ENCODE peak calls at places on chromosomes 5 and 9, in six cellular contexts. F, Q, E, U, L and R are unnamed samples.

GRCh38 chr9:132144708-132145365 is 17.0 kb upstream of the NTNG2 start:
- DNase-seq in F (peak; percentile 37), Q (no peak), E (peak; percentile 38), U (no peak), L (no peak), R (no peak)

GRCh38 chr9:86614871-86615849 is 260.9 kb upstream of the TUT7 start:
- DNase-seq in F (peak; percentile 79), Q (no peak), E (peak; percentile 12), U (peak; percentile 62), L (no peak), R (peak; percentile 65)

GRCh38 chr9:34689512-34689911 is 1.6 kb downstream of the CCL19 start:
- DNase-seq in F (no peak), Q (no peak), E (no peak), U (no peak), L (no peak), R (no peak)

GRCh38 chr9:110763568-110763967 is 95.0 kb downstream of the MUSK start:
- DNase-seq in F (no peak), Q (no peak), E (no peak), U (no peak), L (no peak), R (no peak)

GRCh38 chr9:87868175-87868574 is 14.5 kb upstream of the SPATA31E1 start:
- DNase-seq in F (no peak), Q (no peak), E (no peak), U (no peak), L (no peak), R (no peak)

GRCh38 chr5:113224605-113225065 is 210.2 kb downstream of the TSSK1B start:
- DNase-seq in F (no peak), Q (no peak), E (no peak), U (no peak), L (no peak), R (no peak)

GRCh38 chr5:128036961-128037360 is 46.6 kb upstream of the SLC12A2 start:
- DNase-seq in F (peak; percentile 59), Q (no peak), E (peak; percentile 91), U (no peak), L (no peak), R (no peak)

GRCh38 chr5:126497506-126497905 is 74.3 kb downstream of the GRAMD2B start:
- DNase-seq in F (no peak), Q (no peak), E (no peak), U (no peak), L (no peak), R (peak; percentile 51)

GRCh38 chr5:158288258-158288657 is 429.3 kb upstream of the CLINT1 start:
- DNase-seq in F (no peak), Q (no peak), E (no peak), U (no peak), L (no peak), R (no peak)

GRCh38 chr9:124133752-124134151 is 122.2 kb downstream of the LHX2 start:
- DNase-seq in F (peak; percentile 66), Q (peak; percentile 63), E (peak; percentile 43), U (peak; percentile 63), L (no peak), R (no peak)

GRCh38 chr5:22293147-22293546 is 560.0 kb downstream of the CDH12 start:
- DNase-seq in F (no peak), Q (no peak), E (no peak), U (no peak), L (no peak), R (no peak)

GRCh38 chr5:151155149-151155776 is 2.3 kb downstream of the ANXA6 start:
- DNase-seq in F (no peak), Q (no peak), E (no peak), U (no peak), L (peak; percentile 63), R (no peak)

GRCh38 chr9:726005-726404 is 115.5 kb upstream of the DMRT1 start:
- DNase-seq in F (no peak), Q (no peak), E (no peak), U (no peak), L (no peak), R (no peak)

GRCh38 chr5:111653408-111653807 is 103.6 kb downstream of the NREP start:
- DNase-seq in F (no peak), Q (no peak), E (no peak), U (no peak), L (no peak), R (no peak)

GRCh38 chr9:108727580-108728056 is 128.2 kb downstream of the ACTL7B start:
- DNase-seq in F (no peak), Q (peak; percentile 57), E (no peak), U (no peak), L (no peak), R (no peak)

DNA sequence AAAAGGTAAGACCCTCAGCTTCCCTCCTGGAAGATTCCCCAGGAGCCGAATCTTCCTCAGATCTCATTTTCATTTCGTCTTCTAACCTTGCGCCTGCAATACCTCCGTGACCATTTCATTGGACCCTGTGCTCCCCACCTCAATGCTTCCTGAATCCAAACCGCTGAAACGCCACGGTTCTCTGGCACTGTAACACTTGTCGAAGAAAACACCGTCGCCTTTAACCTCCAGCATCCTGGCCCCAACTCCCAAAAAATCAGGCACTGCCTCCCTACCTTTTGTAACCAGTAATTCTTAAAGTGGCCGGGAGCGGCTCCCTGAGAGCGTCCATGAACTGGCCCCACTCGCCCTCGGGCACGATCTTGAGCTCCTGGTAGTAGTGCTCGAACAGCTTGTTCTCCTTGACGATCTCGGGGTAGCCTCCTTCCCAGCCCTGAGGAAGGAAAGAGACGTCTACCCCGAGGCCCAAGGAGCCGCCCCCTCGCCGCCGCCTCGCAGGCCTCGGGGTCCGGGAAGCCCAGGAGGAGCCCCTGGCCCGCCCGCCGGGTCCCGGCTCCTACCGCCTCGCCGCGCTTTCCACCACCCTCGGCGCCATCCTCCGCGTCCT is 417 bp downstream of the NSUN2 start:
- DNase-seq in F (peak; percentile 30), Q (no peak), E (no peak), U (no peak), L (no peak), R (no peak)
- TF ChIP-seq CTCF in F (peak; percentile 12), Q (no peak), E (no peak), U (peak; percentile 10), L (no peak), R (peak; percentile 20)

GRCh38 chr9:36730414-36730813 is 157.7 kb downstream of the MELK start:
- DNase-seq in F (no peak), Q (no peak), E (no peak), U (no peak), L (no peak), R (no peak)

GRCh38 chr9:36731068-36731467 is 158.4 kb downstream of the MELK start:
- DNase-seq in F (no peak), Q (no peak), E (no peak), U (no peak), L (no peak), R (no peak)

GRCh38 chr9:36731576-36731975 is 158.9 kb downstream of the MELK start:
- DNase-seq in F (peak; percentile 72), Q (no peak), E (no peak), U (no peak), L (no peak), R (no peak)

GRCh38 chr9:36729902-36730301 is 157.2 kb downstream of the MELK start:
- DNase-seq in F (no peak), Q (no peak), E (no peak), U (no peak), L (no peak), R (no peak)

GRCh38 chr9:36728651-36729520 is 156.2 kb downstream of the MELK start:
- DNase-seq in F (peak; percentile 86), Q (peak; percentile 68), E (peak; percentile 76), U (peak; percentile 92), L (peak; percentile 63), R (peak; percentile 92)
- TF ChIP-seq CTCF in F (peak; percentile 84), Q (peak; percentile 53), E (peak; percentile 82), U (peak; percentile 99), L (peak; percentile 91), R (peak; percentile 83)

GRCh38 chr5:64207978-64208377 is 42.3 kb downstream of the RNF180 start:
- DNase-seq in F (peak; percentile 49), Q (no peak), E (peak; percentile 14), U (no peak), L (no peak), R (no peak)
- TF ChIP-seq CTCF in F (peak; percentile 23), Q (peak; percentile 47), E (peak; percentile 43), U (peak; percentile 48), L (no peak), R (peak; percentile 53)

GRCh38 chr5:40679071-40679997 is at the start of gene PTGER4:
- DNase-seq in F (peak; percentile 87), Q (peak; percentile 78), E (peak; percentile 93), U (peak; percentile 91), L (peak; percentile 91), R (peak; percentile 98)

GRCh38 chr5:40681351-40682311 is 1.9 kb downstream of the PTGER4 start:
- DNase-seq in F (no peak), Q (no peak), E (no peak), U (peak; percentile 63), L (peak; percentile 55), R (no peak)

GRCh38 chr5:40682431-40683017 is 2.8 kb downstream of the PTGER4 start:
- DNase-seq in F (no peak), Q (no peak), E (no peak), U (no peak), L (no peak), R (no peak)

GRCh38 chr5:40679998-40680681 is 425 bp downstream of the PTGER4 start:
- DNase-seq in F (no peak), Q (no peak), E (no peak), U (peak; percentile 29), L (no peak), R (no peak)

DNA sequence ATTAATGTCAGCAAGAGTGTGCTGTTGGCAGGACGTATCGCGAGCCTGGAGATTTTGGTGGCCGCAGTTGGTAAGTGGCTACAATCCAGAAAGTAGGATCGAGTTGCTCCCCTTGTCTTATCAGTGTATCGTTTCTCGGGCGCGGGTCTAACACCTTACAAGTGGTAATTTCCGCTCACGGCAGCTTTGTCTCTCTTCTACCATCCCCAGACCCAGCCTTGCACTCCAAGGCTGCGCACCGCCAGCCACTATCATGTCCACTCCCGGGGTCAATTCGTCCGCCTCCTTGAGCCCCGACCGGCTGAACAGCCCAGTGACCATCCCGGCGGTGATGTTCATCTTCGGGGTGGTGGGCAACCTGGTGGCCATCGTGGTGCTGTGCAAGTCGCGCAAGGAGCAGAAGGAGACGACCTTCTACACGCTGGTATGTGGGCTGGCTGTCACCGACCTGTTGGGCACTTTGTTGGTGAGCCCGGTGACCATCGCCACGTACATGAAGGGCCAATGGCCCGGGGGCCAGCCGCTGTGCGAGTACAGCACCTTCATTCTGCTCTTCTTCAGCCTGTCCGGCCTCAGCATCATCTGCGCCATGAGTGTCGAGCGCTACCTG is 1.1 kb downstream of the PTGER4 start:
- DNase-seq in F (no peak), Q (no peak), E (no peak), U (peak; percentile 44), L (peak; percentile 55), R (no peak)
- TF ChIP-seq CTCF in F (no peak), Q (no peak), E (no peak), U (peak; percentile 44), L (peak; percentile 50), R (peak; percentile 51)

GRCh38 chr5:106639488-106639887 is 1031.2 kb downstream of the EFNA5 start:
- DNase-seq in F (no peak), Q (no peak), E (peak; percentile 3), U (no peak), L (no peak), R (no peak)
- TF ChIP-seq CTCF in F (no peak), Q (no peak), E (no peak), U (no peak), L (no peak), R (no peak)

GRCh38 chr5:82421119-82421518 is 143.0 kb upstream of the RPS23 start:
- DNase-seq in F (peak; percentile 84), Q (no peak), E (peak; percentile 52), U (no peak), L (no peak), R (no peak)
- TF ChIP-seq CTCF in F (peak; percentile 15), Q (no peak), E (no peak), U (no peak), L (no peak), R (peak; percentile 39)